ENCODE peak calls at places on chromosomes 7 and 10, in five cellular contexts. One of them, this sample, is unnamed.

GRCh38 chr10:26439436-26440090 is 1.4 kb downstream of the APBB1IP start:
- DNase-seq in HCT116: no peak
- DNase-seq in neural progenitor cell: no peak
- DNase-seq in GM23248: peak
- DNase-seq in PC-3: no peak
- DNase-seq in this sample: no peak

GRCh38 chr7:119197872-119198527 is 973.5 kb downstream of the ANKRD7 start:
- DNase-seq in HCT116: peak
- DNase-seq in neural progenitor cell: peak
- DNase-seq in GM23248: peak
- DNase-seq in PC-3: peak
- DNase-seq in this sample: peak

GRCh38 chr7:155483868-155484325 is 26.0 kb downstream of the EN2 start:
- DNase-seq in HCT116: no peak
- DNase-seq in neural progenitor cell: no peak
- DNase-seq in GM23248: no peak
- DNase-seq in PC-3: no peak
- DNase-seq in this sample: no peak

GRCh38 chr10:89160339-89160738 is 46.8 kb downstream of the CH25H start:
- DNase-seq in HCT116: no peak
- DNase-seq in neural progenitor cell: no peak
- DNase-seq in GM23248: peak
- DNase-seq in PC-3: no peak
- DNase-seq in this sample: no peak

GRCh38 chr10:58856508-58857240 is 319.8 kb upstream of the PHYHIPL start:
- DNase-seq in HCT116: peak
- DNase-seq in neural progenitor cell: peak
- DNase-seq in GM23248: peak
- DNase-seq in PC-3: peak
- DNase-seq in this sample: no peak

GRCh38 chr7:123823898-123824753 is 20.8 kb upstream of the HYAL4 start:
- DNase-seq in HCT116: no peak
- DNase-seq in neural progenitor cell: no peak
- DNase-seq in GM23248: no peak
- DNase-seq in PC-3: no peak
- DNase-seq in this sample: no peak

GRCh38 chr10:101772017-101772894 is 3.7 kb downstream of the FGF8 start:
- DNase-seq in HCT116: no peak
- DNase-seq in neural progenitor cell: no peak
- DNase-seq in GM23248: no peak
- DNase-seq in PC-3: no peak
- DNase-seq in this sample: no peak

GRCh38 chr7:130649004-130649790 is 19.4 kb downstream of the COPG2 start:
- DNase-seq in HCT116: peak
- DNase-seq in neural progenitor cell: no peak
- DNase-seq in GM23248: peak
- DNase-seq in PC-3: no peak
- DNase-seq in this sample: no peak

GRCh38 chr7:132321387-132321786 is 254.9 kb downstream of the PLXNA4 start:
- DNase-seq in HCT116: no peak
- DNase-seq in neural progenitor cell: peak
- DNase-seq in GM23248: peak
- DNase-seq in PC-3: no peak
- DNase-seq in this sample: no peak

GRCh38 chr7:121752706-121753105 is 120.3 kb upstream of the PTPRZ1 start:
- DNase-seq in HCT116: peak
- DNase-seq in neural progenitor cell: peak
- DNase-seq in GM23248: peak
- DNase-seq in PC-3: peak
- DNase-seq in this sample: peak

GRCh38 chr10:132984801-132985545 is 42.6 kb upstream of the CFAP46 start:
- DNase-seq in HCT116: no peak
- DNase-seq in neural progenitor cell: peak
- DNase-seq in GM23248: peak
- DNase-seq in PC-3: peak
- DNase-seq in this sample: no peak

GRCh38 chr7:158646766-158647474 is 57.7 kb downstream of the NCAPG2 start:
- DNase-seq in HCT116: no peak
- DNase-seq in neural progenitor cell: peak
- DNase-seq in GM23248: peak
- DNase-seq in PC-3: peak
- DNase-seq in this sample: peak

GRCh38 chr10:126392068-126392467 is 3.8 kb upstream of the ADAM12 start:
- DNase-seq in HCT116: no peak
- DNase-seq in neural progenitor cell: no peak
- DNase-seq in GM23248: no peak
- DNase-seq in PC-3: no peak
- DNase-seq in this sample: no peak

GRCh38 chr10:126393076-126393475 is 4.8 kb upstream of the ADAM12 start:
- DNase-seq in HCT116: no peak
- DNase-seq in neural progenitor cell: no peak
- DNase-seq in GM23248: no peak
- DNase-seq in PC-3: no peak
- DNase-seq in this sample: no peak

GRCh38 chr10:126392469-126392868 is 4.2 kb upstream of the ADAM12 start:
- DNase-seq in HCT116: no peak
- DNase-seq in neural progenitor cell: no peak
- DNase-seq in GM23248: no peak
- DNase-seq in PC-3: no peak
- DNase-seq in this sample: no peak

GRCh38 chr10:126390324-126390723 is 2.0 kb upstream of the ADAM12 start:
- DNase-seq in HCT116: no peak
- DNase-seq in neural progenitor cell: no peak
- DNase-seq in GM23248: no peak
- DNase-seq in PC-3: no peak
- DNase-seq in this sample: no peak

GRCh38 chr10:126391162-126391880 is 3.0 kb upstream of the ADAM12 start:
- DNase-seq in HCT116: no peak
- DNase-seq in neural progenitor cell: no peak
- DNase-seq in GM23248: peak
- DNase-seq in PC-3: no peak
- DNase-seq in this sample: no peak
- TF ChIP-seq EZH2phosphoT487 in HCT116: no peak
- TF ChIP-seq EZH2phosphoT487 in neural progenitor cell: no peak
- TF ChIP-seq EZH2phosphoT487 in GM23248: no peak
- TF ChIP-seq EZH2phosphoT487 in PC-3: no peak
- TF ChIP-seq EZH2phosphoT487 in this sample: no peak

GRCh38 chr7:27923308-27923980 is 183.5 kb downstream of the TAX1BP1 start:
- DNase-seq in HCT116: no peak
- DNase-seq in neural progenitor cell: no peak
- DNase-seq in GM23248: peak
- DNase-seq in PC-3: no peak
- DNase-seq in this sample: no peak
- TF ChIP-seq EZH2 in HCT116: no peak
- TF ChIP-seq EZH2 in neural progenitor cell: no peak
- TF ChIP-seq EZH2 in GM23248: no peak
- TF ChIP-seq EZH2 in PC-3: no peak
- TF ChIP-seq EZH2 in this sample: no peak

DNA sequence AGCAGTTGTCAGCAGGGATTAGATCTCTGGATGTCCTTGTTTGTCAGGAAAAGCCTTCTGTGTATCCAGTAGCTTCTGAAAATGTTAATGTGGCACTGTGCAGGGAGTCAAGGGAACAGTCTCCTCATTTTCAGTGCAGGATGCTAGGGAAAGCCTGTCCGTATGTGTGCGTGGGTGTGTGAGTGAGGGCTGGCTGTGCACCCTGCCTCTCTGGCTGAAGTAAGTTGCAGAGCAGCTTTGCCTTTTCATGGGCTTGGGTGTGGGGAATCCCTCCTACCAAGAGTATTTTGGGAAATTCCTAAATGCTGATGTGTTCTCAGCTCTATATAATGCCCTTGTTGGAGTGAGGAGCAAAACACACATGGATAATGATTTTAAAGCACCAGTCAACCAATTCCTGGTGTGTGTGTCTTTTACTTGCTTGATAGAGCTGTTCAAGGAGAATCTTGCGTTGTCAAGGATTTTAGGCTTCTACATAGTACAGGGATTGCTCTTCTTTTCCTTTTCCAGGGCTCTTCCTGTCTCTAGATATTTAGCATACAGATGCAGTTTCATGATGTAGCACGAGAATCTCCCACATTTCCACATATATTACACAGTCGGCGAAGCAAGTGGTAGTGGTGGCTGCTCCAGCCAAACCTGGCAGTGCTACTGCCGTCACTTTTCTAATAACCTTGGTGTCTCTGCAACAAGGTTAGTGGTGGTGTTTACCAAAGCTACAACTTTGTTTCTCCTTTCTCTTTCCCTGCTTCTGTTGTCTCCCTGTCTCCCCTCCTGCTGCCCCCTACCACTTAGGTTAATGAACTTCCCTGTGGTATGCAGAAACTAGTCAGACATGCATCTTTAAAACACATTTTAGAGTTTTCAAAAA is 92.8 kb downstream of the MCU start:
- DNase-seq in HCT116: peak
- DNase-seq in neural progenitor cell: peak
- DNase-seq in GM23248: peak
- DNase-seq in PC-3: peak
- DNase-seq in this sample: no peak
- H3K9ac ChIP-seq in HCT116: peak
- H3K9ac ChIP-seq in neural progenitor cell: no peak
- H3K9ac ChIP-seq in GM23248: no peak
- H3K9ac ChIP-seq in PC-3: no peak
- H3K9ac ChIP-seq in this sample: no peak

DNA sequence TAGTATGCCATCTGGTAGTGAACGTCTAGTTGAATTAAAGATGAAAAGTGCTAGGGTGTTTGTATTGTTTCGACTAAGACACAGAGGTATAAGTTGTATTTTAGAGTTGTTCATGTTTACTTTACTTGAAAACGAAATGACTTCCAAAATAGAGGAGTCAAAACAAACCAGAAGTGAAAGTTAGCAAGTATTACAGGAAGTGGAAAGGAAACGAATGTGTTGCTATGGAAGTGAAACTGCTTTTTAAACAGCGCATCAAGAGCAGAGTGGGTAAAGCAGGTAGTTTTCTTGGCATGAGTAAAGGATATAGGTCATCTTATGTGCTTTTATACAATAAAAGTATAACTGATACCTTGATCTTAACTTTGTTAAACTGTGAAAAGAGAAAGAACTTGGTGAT is 20.0 kb upstream of the GALNTL5 start:
- DNase-seq in HCT116: no peak
- DNase-seq in neural progenitor cell: no peak
- DNase-seq in GM23248: no peak
- DNase-seq in PC-3: no peak
- DNase-seq in this sample: peak
- TF ChIP-seq EZH2phosphoT487 in HCT116: no peak
- TF ChIP-seq EZH2phosphoT487 in neural progenitor cell: no peak
- TF ChIP-seq EZH2phosphoT487 in GM23248: no peak
- TF ChIP-seq EZH2phosphoT487 in PC-3: no peak
- TF ChIP-seq EZH2phosphoT487 in this sample: no peak

GRCh38 chr10:116269612-116270011 is 3.4 kb downstream of the GFRA1 start:
- DNase-seq in HCT116: no peak
- DNase-seq in neural progenitor cell: no peak
- DNase-seq in GM23248: peak
- DNase-seq in PC-3: no peak
- DNase-seq in this sample: no peak

GRCh38 chr10:116274141-116274861 is 1.3 kb upstream of the GFRA1 start:
- DNase-seq in HCT116: no peak
- DNase-seq in neural progenitor cell: peak
- DNase-seq in GM23248: peak
- DNase-seq in PC-3: no peak
- DNase-seq in this sample: peak

GRCh38 chr10:116270691-116271592 is 2.1 kb downstream of the GFRA1 start:
- DNase-seq in HCT116: no peak
- DNase-seq in neural progenitor cell: peak
- DNase-seq in GM23248: peak
- DNase-seq in PC-3: no peak
- DNase-seq in this sample: no peak

GRCh38 chr10:116272497-116273221 is at the start of gene GFRA1:
- DNase-seq in HCT116: no peak
- DNase-seq in neural progenitor cell: peak
- DNase-seq in GM23248: peak
- DNase-seq in PC-3: no peak
- DNase-seq in this sample: peak

GRCh38 chr10:116271593-116272496 is 1.2 kb downstream of the GFRA1 start:
- DNase-seq in HCT116: no peak
- DNase-seq in neural progenitor cell: peak
- DNase-seq in GM23248: peak
- DNase-seq in PC-3: no peak
- DNase-seq in this sample: no peak
- TF ChIP-seq EZH2 in HCT116: no peak
- TF ChIP-seq EZH2 in neural progenitor cell: peak
- TF ChIP-seq EZH2 in GM23248: peak
- TF ChIP-seq EZH2 in PC-3: no peak
- TF ChIP-seq EZH2 in this sample: no peak

GRCh38 chr7:6398943-6399342 is 48.8 kb downstream of the DAGLB start:
- DNase-seq in HCT116: no peak
- DNase-seq in neural progenitor cell: no peak
- DNase-seq in GM23248: peak
- DNase-seq in PC-3: no peak
- DNase-seq in this sample: no peak
- H3K9ac ChIP-seq in HCT116: no peak
- H3K9ac ChIP-seq in neural progenitor cell: no peak
- H3K9ac ChIP-seq in GM23248: no peak
- H3K9ac ChIP-seq in PC-3: no peak
- H3K9ac ChIP-seq in this sample: no peak

This sample was measured in MM.1S.